ENCODE peak calls at places on chromosomes 13 and 19, in seven cellular contexts. S is HT1080; A is cardiac muscle cell; F is NCI-H1694; E is RPMI7951; L is activated CD4-positive, alpha-beta memory T cell treated with anti-CD3 and anti-CD28 coated beads for 36 hours; V is activated effector memory CD4-positive, alpha-beta T cell treated with Interleukin-2 at 50 U/mL for 16 hours. N is an unnamed sample.
A peak's percentile ranks its signal among the peaks of the same experiment; 100 is the strongest.

GRCh38 chr19:48484931-48485612 is 15.9 kb downstream of the CYTH2 start:
- DNase-seq in A (no peak), S (no peak), E (no peak), F (no peak), V (no peak), L (no peak), N (no peak)

GRCh38 chr19:55777528-55777927 is 8.6 kb downstream of the RFPL4AL1 start:
- DNase-seq in L (peak; percentile 17), S (no peak), A (no peak), F (no peak), E (peak; percentile 5), V (no peak), N (no peak)

GRCh38 chr19:31586282-31586681 is 237.0 kb upstream of the TSHZ3 start:
- DNase-seq in F (no peak), A (no peak), V (no peak), E (peak; percentile 9), L (no peak), S (no peak), N (no peak)

GRCh38 chr19:55173186-55173716 is 6.8 kb upstream of the DNAAF3 start:
- DNase-seq in S (no peak), E (no peak), A (no peak), F (no peak), V (no peak), L (no peak), N (no peak)

GRCh38 chr13:53174550-53174949 is 145.9 kb downstream of the OLFM4 start:
- DNase-seq in A (peak; percentile 4), S (no peak), L (no peak), V (no peak), F (peak; percentile 2), E (no peak), N (no peak)

GRCh38 chr19:1794424-1795185 is 17.5 kb downstream of the ATP8B3 start:
- DNase-seq in A (no peak), F (no peak), S (no peak), E (no peak), V (no peak), L (peak; percentile 22), N (no peak)

GRCh38 chr13:28046981-28047380 is 53.4 kb downstream of the FLT3 start:
- DNase-seq in A (no peak), E (no peak), V (no peak), L (no peak), S (no peak), F (no peak), N (no peak)

GRCh38 chr19:50478901-50479715 is 2.5 kb upstream of the GARIN5A start:
- DNase-seq in F (no peak), L (peak; percentile 26), E (peak; percentile 33), A (peak; percentile 49), V (no peak), S (peak; percentile 32), N (peak; percentile 37)

GRCh38 chr19:7670150-7670784 is 1.4 kb downstream of the RETN start:
- DNase-seq in A (peak; percentile 3), V (no peak), F (no peak), E (no peak), S (no peak), L (peak; percentile 46), N (no peak)

N was measured in fibroblast of gingiva.